ENCODE peak calls at places on chromosomes 7 and 10, in five cellular contexts. Z, O, I, B and Q are unnamed samples.

GRCh38 chr10:96910488-96911395 is 78.6 kb downstream of the LCOR start:
- DNase-seq in Z (no peak), O (no peak), I (peak; percentile 31), B (peak; percentile 28), Q (no peak)

GRCh38 chr10:17865351-17865750 is 56.2 kb downstream of the MRC1 start:
- DNase-seq in Z (no peak), O (no peak), I (peak; percentile 19), B (no peak), Q (no peak)

GRCh38 chr7:106050002-106050742 is 61.9 kb downstream of the SYPL1 start:
- DNase-seq in Z (no peak), O (no peak), I (peak; percentile 49), B (no peak), Q (no peak)

GRCh38 chr7:158733220-158733519 is 28.6 kb upstream of the NCAPG2 start:
- DNase-seq in Z (no peak), O (no peak), I (no peak), B (no peak), Q (no peak)

GRCh38 chr7:30172451-30172850 is 37.7 kb downstream of the MTURN start:
- DNase-seq in Z (no peak), O (no peak), I (no peak), B (no peak), Q (no peak)

GRCh38 chr10:24299587-24300258 is 90.8 kb downstream of the KIAA1217 start:
- DNase-seq in Z (no peak), O (no peak), I (no peak), B (no peak), Q (no peak)

GRCh38 chr10:114526112-114526496 is 121.8 kb upstream of the AFAP1L2 start:
- DNase-seq in Z (no peak), O (no peak), I (no peak), B (no peak), Q (no peak)

GRCh38 chr10:13990918-13991317 is 339.8 kb downstream of the FRMD4A start:
- DNase-seq in Z (no peak), O (no peak), I (no peak), B (no peak), Q (no peak)

GRCh38 chr10:63825111-63825510 is 303.9 kb downstream of the REEP3 start:
- DNase-seq in Z (no peak), O (no peak), I (no peak), B (no peak), Q (no peak)

GRCh38 chr10:80072584-80072983 is 5.9 kb upstream of the TMEM254 start:
- DNase-seq in Z (no peak), O (no peak), I (no peak), B (no peak), Q (no peak)

GRCh38 chr10:80464557-80465466 is 10.7 kb downstream of the TSPAN14 start:
- DNase-seq in Z (no peak), O (peak; percentile 66), I (peak; percentile 62), B (peak; percentile 83), Q (no peak)